ENCODE peak calls at places on chromosome 21, in four cellular contexts. One of them, this sample, is unnamed.

GRCh38 chr21:38913120-38913975 is 107.6 kb downstream of the ETS2 start:
- DNase-seq in Daoy: peak; percentile 72
- DNase-seq in stimulated activated CD4-positive, alpha-beta T cell treated with anti-CD3 and anti-CD28 coated beads, Interleukin-1b, Interleukin-23, amount 100 ng/mL, for 4 hours: no peak
- DNase-seq in AG04450: peak; percentile 36
- DNase-seq in this sample: no peak

GRCh38 chr21:42414928-42415769 is 11.4 kb downstream of the UBASH3A start:
- DNase-seq in stimulated activated CD4-positive, alpha-beta T cell treated with anti-CD3 and anti-CD28 coated beads, Interleukin-1b, Interleukin-23, amount 100 ng/mL, for 4 hours: peak; percentile 80
- DNase-seq in AG04450: no peak
- DNase-seq in Daoy: peak; percentile 99
- DNase-seq in this sample: peak; percentile 84

GRCh38 chr21:34911360-34911759 is 137.7 kb downstream of the RUNX1 start:
- DNase-seq in stimulated activated CD4-positive, alpha-beta T cell treated with anti-CD3 and anti-CD28 coated beads, Interleukin-1b, Interleukin-23, amount 100 ng/mL, for 4 hours: no peak
- DNase-seq in AG04450: no peak
- DNase-seq in Daoy: no peak
- DNase-seq in this sample: no peak

GRCh38 chr21:32868631-32869454 is 97.3 kb upstream of the PAXBP1 start:
- DNase-seq in AG04450: no peak
- DNase-seq in Daoy: no peak
- DNase-seq in stimulated activated CD4-positive, alpha-beta T cell treated with anti-CD3 and anti-CD28 coated beads, Interleukin-1b, Interleukin-23, amount 100 ng/mL, for 4 hours: no peak
- DNase-seq in this sample: no peak

GRCh38 chr21:31589820-31590219 is 69.7 kb upstream of the SOD1 start:
- DNase-seq in Daoy: no peak
- DNase-seq in AG04450: no peak
- DNase-seq in stimulated activated CD4-positive, alpha-beta T cell treated with anti-CD3 and anti-CD28 coated beads, Interleukin-1b, Interleukin-23, amount 100 ng/mL, for 4 hours: no peak
- DNase-seq in this sample: no peak

GRCh38 chr21:26883768-26884167 is 38.6 kb upstream of the ADAMTS1 start:
- DNase-seq in AG04450: no peak
- DNase-seq in Daoy: no peak
- DNase-seq in stimulated activated CD4-positive, alpha-beta T cell treated with anti-CD3 and anti-CD28 coated beads, Interleukin-1b, Interleukin-23, amount 100 ng/mL, for 4 hours: no peak
- DNase-seq in this sample: no peak

GRCh38 chr21:31335957-31336738 is 7.9 kb downstream of the TIAM1 start:
- DNase-seq in stimulated activated CD4-positive, alpha-beta T cell treated with anti-CD3 and anti-CD28 coated beads, Interleukin-1b, Interleukin-23, amount 100 ng/mL, for 4 hours: no peak
- DNase-seq in Daoy: peak; percentile 94
- DNase-seq in AG04450: peak; percentile 68
- DNase-seq in this sample: no peak

GRCh38 chr21:14523234-14523633 is 22.9 kb downstream of the SAMSN1 start:
- DNase-seq in AG04450: no peak
- DNase-seq in stimulated activated CD4-positive, alpha-beta T cell treated with anti-CD3 and anti-CD28 coated beads, Interleukin-1b, Interleukin-23, amount 100 ng/mL, for 4 hours: peak; percentile 29
- DNase-seq in Daoy: no peak
- DNase-seq in this sample: no peak

GRCh38 chr21:43827015-43827611 is 37.7 kb downstream of the RRP1 start:
- DNase-seq in stimulated activated CD4-positive, alpha-beta T cell treated with anti-CD3 and anti-CD28 coated beads, Interleukin-1b, Interleukin-23, amount 100 ng/mL, for 4 hours: no peak
- DNase-seq in AG04450: no peak
- DNase-seq in Daoy: peak; percentile 89
- DNase-seq in this sample: no peak

GRCh38 chr21:36708512-36709029 is 9.7 kb downstream of the SIM2 start:
- DNase-seq in Daoy: no peak
- DNase-seq in AG04450: no peak
- DNase-seq in stimulated activated CD4-positive, alpha-beta T cell treated with anti-CD3 and anti-CD28 coated beads, Interleukin-1b, Interleukin-23, amount 100 ng/mL, for 4 hours: no peak
- DNase-seq in this sample: no peak

GRCh38 chr21:33546076-33546475 is 3.2 kb downstream of the SON start:
- DNase-seq in stimulated activated CD4-positive, alpha-beta T cell treated with anti-CD3 and anti-CD28 coated beads, Interleukin-1b, Interleukin-23, amount 100 ng/mL, for 4 hours: no peak
- DNase-seq in AG04450: no peak
- DNase-seq in Daoy: no peak
- DNase-seq in this sample: no peak

GRCh38 chr21:41241341-41241740 is 73.4 kb downstream of the BACE2 start:
- DNase-seq in Daoy: no peak
- DNase-seq in AG04450: no peak
- DNase-seq in stimulated activated CD4-positive, alpha-beta T cell treated with anti-CD3 and anti-CD28 coated beads, Interleukin-1b, Interleukin-23, amount 100 ng/mL, for 4 hours: no peak
- DNase-seq in this sample: no peak

GRCh38 chr21:31731112-31731801 is 661 bp downstream of the SCAF4 start:
- DNase-seq in stimulated activated CD4-positive, alpha-beta T cell treated with anti-CD3 and anti-CD28 coated beads, Interleukin-1b, Interleukin-23, amount 100 ng/mL, for 4 hours: peak; percentile 47
- DNase-seq in AG04450: no peak
- DNase-seq in Daoy: peak; percentile 33
- DNase-seq in this sample: no peak

GRCh38 chr21:41503331-41503730 is 4.6 kb downstream of the TMPRSS2 start:
- DNase-seq in Daoy: no peak
- DNase-seq in AG04450: no peak
- DNase-seq in stimulated activated CD4-positive, alpha-beta T cell treated with anti-CD3 and anti-CD28 coated beads, Interleukin-1b, Interleukin-23, amount 100 ng/mL, for 4 hours: no peak
- DNase-seq in this sample: no peak

GRCh38 chr21:41482321-41482720 is 25.6 kb downstream of the TMPRSS2 start:
- DNase-seq in AG04450: peak; percentile 23
- DNase-seq in stimulated activated CD4-positive, alpha-beta T cell treated with anti-CD3 and anti-CD28 coated beads, Interleukin-1b, Interleukin-23, amount 100 ng/mL, for 4 hours: no peak
- DNase-seq in Daoy: peak; percentile 83
- DNase-seq in this sample: no peak

GRCh38 chr21:42632771-42633690 is 20.4 kb upstream of the PDE9A start:
- DNase-seq in stimulated activated CD4-positive, alpha-beta T cell treated with anti-CD3 and anti-CD28 coated beads, Interleukin-1b, Interleukin-23, amount 100 ng/mL, for 4 hours: no peak
- DNase-seq in AG04450: no peak
- DNase-seq in Daoy: no peak
- DNase-seq in this sample: no peak

GRCh38 chr21:45544449-45545235 is 2.4 kb upstream of the SLC19A1 start:
- DNase-seq in AG04450: no peak
- DNase-seq in stimulated activated CD4-positive, alpha-beta T cell treated with anti-CD3 and anti-CD28 coated beads, Interleukin-1b, Interleukin-23, amount 100 ng/mL, for 4 hours: no peak
- DNase-seq in Daoy: no peak
- DNase-seq in this sample: no peak

GRCh38 chr21:38171723-38172344 is 85.0 kb upstream of the KCNJ15 start:
- DNase-seq in AG04450: peak; percentile 11
- DNase-seq in Daoy: peak; percentile 91
- DNase-seq in stimulated activated CD4-positive, alpha-beta T cell treated with anti-CD3 and anti-CD28 coated beads, Interleukin-1b, Interleukin-23, amount 100 ng/mL, for 4 hours: no peak
- DNase-seq in this sample: no peak

GRCh38 chr21:29221259-29221744 is 77.4 kb upstream of the BACH1 start:
- DNase-seq in Daoy: peak; percentile 95
- DNase-seq in stimulated activated CD4-positive, alpha-beta T cell treated with anti-CD3 and anti-CD28 coated beads, Interleukin-1b, Interleukin-23, amount 100 ng/mL, for 4 hours: no peak
- DNase-seq in AG04450: peak; percentile 77
- DNase-seq in this sample: no peak

GRCh38 chr21:32581732-32582131 is 3.6 kb downstream of the TCP10L start:
- DNase-seq in Daoy: no peak
- DNase-seq in stimulated activated CD4-positive, alpha-beta T cell treated with anti-CD3 and anti-CD28 coated beads, Interleukin-1b, Interleukin-23, amount 100 ng/mL, for 4 hours: no peak
- DNase-seq in AG04450: no peak
- DNase-seq in this sample: no peak

GRCh38 chr21:41601573-41602371 is 93.8 kb upstream of the TMPRSS2 start:
- DNase-seq in AG04450: no peak
- DNase-seq in stimulated activated CD4-positive, alpha-beta T cell treated with anti-CD3 and anti-CD28 coated beads, Interleukin-1b, Interleukin-23, amount 100 ng/mL, for 4 hours: no peak
- DNase-seq in Daoy: peak; percentile 74
- DNase-seq in this sample: no peak

GRCh38 chr21:17463441-17463840 is 49.4 kb upstream of the CXADR start:
- DNase-seq in AG04450: peak; percentile 76
- DNase-seq in stimulated activated CD4-positive, alpha-beta T cell treated with anti-CD3 and anti-CD28 coated beads, Interleukin-1b, Interleukin-23, amount 100 ng/mL, for 4 hours: no peak
- DNase-seq in Daoy: peak; percentile 67
- DNase-seq in this sample: no peak

GRCh38 chr21:30605968-30606367 is 5.1 kb downstream of the KRTAP22-1 start:
- DNase-seq in AG04450: no peak
- DNase-seq in stimulated activated CD4-positive, alpha-beta T cell treated with anti-CD3 and anti-CD28 coated beads, Interleukin-1b, Interleukin-23, amount 100 ng/mL, for 4 hours: no peak
- DNase-seq in Daoy: no peak
- DNase-seq in this sample: no peak

GRCh38 chr21:28277324-28277723 is 715.4 kb downstream of the LTN1 start:
- DNase-seq in AG04450: no peak
- DNase-seq in stimulated activated CD4-positive, alpha-beta T cell treated with anti-CD3 and anti-CD28 coated beads, Interleukin-1b, Interleukin-23, amount 100 ng/mL, for 4 hours: no peak
- DNase-seq in Daoy: no peak
- DNase-seq in this sample: no peak

GRCh38 chr21:29092102-29092959 is 18.9 kb upstream of the CCT8 start:
- DNase-seq in stimulated activated CD4-positive, alpha-beta T cell treated with anti-CD3 and anti-CD28 coated beads, Interleukin-1b, Interleukin-23, amount 100 ng/mL, for 4 hours: no peak
- DNase-seq in Daoy: peak; percentile 41
- DNase-seq in AG04450: no peak
- DNase-seq in this sample: no peak

GRCh38 chr21:42463861-42464515 is 32.0 kb downstream of the RSPH1 start:
- DNase-seq in stimulated activated CD4-positive, alpha-beta T cell treated with anti-CD3 and anti-CD28 coated beads, Interleukin-1b, Interleukin-23, amount 100 ng/mL, for 4 hours: peak; percentile 37
- DNase-seq in Daoy: peak; percentile 70
- DNase-seq in AG04450: peak; percentile 13
- DNase-seq in this sample: peak; percentile 91

GRCh38 chr21:16811011-16811410 is 701.8 kb upstream of the CXADR start:
- DNase-seq in stimulated activated CD4-positive, alpha-beta T cell treated with anti-CD3 and anti-CD28 coated beads, Interleukin-1b, Interleukin-23, amount 100 ng/mL, for 4 hours: no peak
- DNase-seq in AG04450: no peak
- DNase-seq in Daoy: no peak
- DNase-seq in this sample: no peak

GRCh38 chr21:33121715-33122475 is 52.0 kb downstream of the OLIG1 start:
- DNase-seq in AG04450: no peak
- DNase-seq in Daoy: peak; percentile 64
- DNase-seq in stimulated activated CD4-positive, alpha-beta T cell treated with anti-CD3 and anti-CD28 coated beads, Interleukin-1b, Interleukin-23, amount 100 ng/mL, for 4 hours: no peak
- DNase-seq in this sample: peak; percentile 10

GRCh38 chr21:42002421-42002958 is 7.7 kb downstream of the ZBTB21 start:
- DNase-seq in stimulated activated CD4-positive, alpha-beta T cell treated with anti-CD3 and anti-CD28 coated beads, Interleukin-1b, Interleukin-23, amount 100 ng/mL, for 4 hours: peak; percentile 56
- DNase-seq in AG04450: peak; percentile 86
- DNase-seq in Daoy: peak; percentile 93
- DNase-seq in this sample: peak; percentile 86